ENCODE peak calls at places on chromosome 11, in six cellular contexts. One of them, this sample, is unnamed. For H3K4me1, the result is how much of the 10 kb centered on the place peaks cover.

GRCh38 chr11:31779268-31779879 is 31.7 kb downstream of the PAX6 start:
- DNase-seq in uterus: no peak
- DNase-seq in right lobe of liver: no peak
- DNase-seq in breast epithelium: no peak
- DNase-seq in IMR-90: peak
- DNase-seq in thyroid gland: no peak
- DNase-seq in this sample: no peak

GRCh38 chr11:129372609-129373488 is 2.8 kb upstream of the BARX2 start:
- DNase-seq in uterus: no peak
- DNase-seq in right lobe of liver: no peak
- DNase-seq in breast epithelium: no peak
- DNase-seq in IMR-90: no peak
- DNase-seq in thyroid gland: no peak
- DNase-seq in this sample: peak

GRCh38 chr11:129732926-129733325 is 82.7 kb upstream of the TMEM45B start:
- DNase-seq in uterus: no peak
- DNase-seq in right lobe of liver: no peak
- DNase-seq in breast epithelium: no peak
- DNase-seq in IMR-90: no peak
- DNase-seq in thyroid gland: peak
- DNase-seq in this sample: no peak

GRCh38 chr11:67267188-67268035 is 1.1 kb downstream of the GRK2 start:
- DNase-seq in uterus: peak
- DNase-seq in right lobe of liver: peak
- DNase-seq in breast epithelium: no peak
- DNase-seq in IMR-90: no peak
- DNase-seq in thyroid gland: no peak
- DNase-seq in this sample: no peak

GRCh38 chr11:7572001-7572712 is 58.4 kb downstream of the PPFIBP2 start:
- DNase-seq in uterus: no peak
- DNase-seq in right lobe of liver: no peak
- DNase-seq in breast epithelium: no peak
- DNase-seq in IMR-90: peak
- DNase-seq in thyroid gland: no peak
- DNase-seq in this sample: peak

GRCh38 chr11:4825132-4825531 is 4.0 kb downstream of the OR51F2 start:
- DNase-seq in uterus: no peak
- DNase-seq in right lobe of liver: no peak
- DNase-seq in breast epithelium: no peak
- DNase-seq in IMR-90: no peak
- DNase-seq in thyroid gland: no peak
- DNase-seq in this sample: no peak

GRCh38 chr11:64409707-64410395 is 50.9 kb downstream of the RPS6KA4 start:
- DNase-seq in uterus: peak
- DNase-seq in right lobe of liver: peak
- DNase-seq in breast epithelium: no peak
- DNase-seq in IMR-90: peak
- DNase-seq in thyroid gland: no peak
- DNase-seq in this sample: no peak

GRCh38 chr11:26229270-26229669 is 102.7 kb upstream of the ANO3 start:
- DNase-seq in uterus: no peak
- DNase-seq in right lobe of liver: no peak
- DNase-seq in breast epithelium: no peak
- DNase-seq in IMR-90: peak
- DNase-seq in thyroid gland: no peak
- DNase-seq in this sample: no peak

GRCh38 chr11:69654660-69655478 is 13.9 kb downstream of the CCND1 start:
- DNase-seq in uterus: no peak
- DNase-seq in right lobe of liver: peak
- DNase-seq in breast epithelium: peak
- DNase-seq in IMR-90: peak
- DNase-seq in thyroid gland: no peak
- DNase-seq in this sample: peak

GRCh38 chr11:8989411-8989810 is 14.4 kb downstream of the NRIP3 start:
- DNase-seq in uterus: no peak
- DNase-seq in right lobe of liver: no peak
- DNase-seq in breast epithelium: no peak
- DNase-seq in IMR-90: peak
- DNase-seq in thyroid gland: no peak
- DNase-seq in this sample: no peak

GRCh38 chr11:83294208-83294607 is 8.0 kb upstream of the CCDC90B start:
- DNase-seq in uterus: no peak
- DNase-seq in right lobe of liver: no peak
- DNase-seq in breast epithelium: no peak
- DNase-seq in IMR-90: no peak
- DNase-seq in thyroid gland: no peak
- DNase-seq in this sample: no peak

GRCh38 chr11:112564228-112564955 is 303.7 kb upstream of the PLET1 start:
- DNase-seq in uterus: no peak
- DNase-seq in right lobe of liver: peak
- DNase-seq in breast epithelium: no peak
- DNase-seq in IMR-90: peak
- DNase-seq in thyroid gland: no peak
- DNase-seq in this sample: no peak

GRCh38 chr11:2142762-2143202 is 3.6 kb upstream of the IGF2 start:
- DNase-seq in uterus: no peak
- DNase-seq in right lobe of liver: no peak
- DNase-seq in breast epithelium: no peak
- DNase-seq in IMR-90: peak
- DNase-seq in thyroid gland: no peak
- DNase-seq in this sample: no peak

GRCh38 chr11:8756201-8756600 is 73.6 kb downstream of the RPL27A start:
- DNase-seq in uterus: no peak
- DNase-seq in right lobe of liver: no peak
- DNase-seq in breast epithelium: no peak
- DNase-seq in IMR-90: peak
- DNase-seq in thyroid gland: peak
- DNase-seq in this sample: no peak

GRCh38 chr11:45475135-45475534 is 189.0 kb upstream of the SYT13 start:
- DNase-seq in uterus: no peak
- DNase-seq in right lobe of liver: no peak
- DNase-seq in breast epithelium: no peak
- DNase-seq in IMR-90: no peak
- DNase-seq in thyroid gland: no peak
- DNase-seq in this sample: peak

GRCh38 chr11:81986556-81987161 is 747.0 kb downstream of the FAM181B start:
- DNase-seq in uterus: no peak
- DNase-seq in right lobe of liver: no peak
- DNase-seq in breast epithelium: no peak
- DNase-seq in IMR-90: no peak
- DNase-seq in thyroid gland: no peak
- DNase-seq in this sample: no peak

GRCh38 chr11:6538456-6538855 is 41.4 kb downstream of the DNHD1 start:
- DNase-seq in uterus: no peak
- DNase-seq in right lobe of liver: no peak
- DNase-seq in breast epithelium: no peak
- DNase-seq in IMR-90: no peak
- DNase-seq in thyroid gland: no peak
- DNase-seq in this sample: no peak

GRCh38 chr11:43904737-43905515 is 24.3 kb downstream of the ALKBH3 start:
- DNase-seq in uterus: no peak
- DNase-seq in right lobe of liver: no peak
- DNase-seq in breast epithelium: no peak
- DNase-seq in IMR-90: peak
- DNase-seq in thyroid gland: no peak
- DNase-seq in this sample: no peak

GRCh38 chr11:19742595-19743292 is 30.1 kb downstream of the NAV2 start:
- DNase-seq in uterus: peak
- DNase-seq in right lobe of liver: peak
- DNase-seq in breast epithelium: peak
- DNase-seq in IMR-90: peak
- DNase-seq in thyroid gland: peak
- DNase-seq in this sample: peak

GRCh38 chr11:77636738-77637344 is 753 bp downstream of the CLNS1A start:
- DNase-seq in uterus: no peak
- DNase-seq in right lobe of liver: no peak
- DNase-seq in breast epithelium: no peak
- DNase-seq in IMR-90: no peak
- DNase-seq in thyroid gland: peak
- DNase-seq in this sample: no peak

GRCh38 chr11:77637345-77638165 is at the start of gene CLNS1A:
- DNase-seq in uterus: peak
- DNase-seq in right lobe of liver: peak
- DNase-seq in breast epithelium: peak
- DNase-seq in IMR-90: peak
- DNase-seq in thyroid gland: peak
- DNase-seq in this sample: peak

GRCh38 chr11:77633856-77634425 is 3.7 kb downstream of the CLNS1A start:
- DNase-seq in uterus: no peak
- DNase-seq in right lobe of liver: peak
- DNase-seq in breast epithelium: no peak
- DNase-seq in IMR-90: no peak
- DNase-seq in thyroid gland: no peak
- DNase-seq in this sample: no peak

GRCh38 chr11:77630311-77630710 is 7.3 kb downstream of the CLNS1A start:
- DNase-seq in uterus: no peak
- DNase-seq in right lobe of liver: no peak
- DNase-seq in breast epithelium: no peak
- DNase-seq in IMR-90: no peak
- DNase-seq in thyroid gland: no peak
- DNase-seq in this sample: no peak

DNA sequence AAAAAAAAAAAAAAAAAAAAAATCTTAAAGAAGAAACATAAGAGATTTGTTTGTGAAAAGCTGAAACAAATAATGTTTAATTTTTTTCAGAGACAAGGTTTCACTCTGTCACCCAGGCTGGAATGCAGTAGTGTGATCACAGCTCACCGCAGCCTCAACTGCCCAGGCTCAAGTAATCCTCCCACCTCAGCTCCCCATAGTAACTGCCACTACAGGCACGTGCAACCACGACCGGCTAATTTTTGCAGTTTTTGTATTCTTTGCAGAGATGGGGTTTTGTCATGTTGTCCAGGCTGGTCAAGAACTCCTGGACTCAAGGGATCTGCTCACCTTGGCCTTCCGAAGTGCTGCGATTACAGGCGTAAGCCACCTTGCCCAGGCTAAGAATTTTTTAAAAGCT is 2.9 kb downstream of the CLNS1A start:
- DNase-seq in uterus: no peak
- DNase-seq in right lobe of liver: no peak
- DNase-seq in breast epithelium: no peak
- DNase-seq in IMR-90: no peak
- DNase-seq in thyroid gland: no peak
- DNase-seq in this sample: no peak
- H3K4me1 ChIP-seq in uterus: under half
- H3K4me1 ChIP-seq in right lobe of liver: under half
- H3K4me1 ChIP-seq in breast epithelium: under half
- H3K4me1 ChIP-seq in IMR-90: under half
- H3K4me1 ChIP-seq in thyroid gland: under half
- H3K4me1 ChIP-seq in this sample: under half

GRCh38 chr11:68342459-68343158 is 30.2 kb downstream of the LRP5 start:
- DNase-seq in uterus: no peak
- DNase-seq in right lobe of liver: no peak
- DNase-seq in breast epithelium: peak
- DNase-seq in IMR-90: no peak
- DNase-seq in thyroid gland: peak
- DNase-seq in this sample: peak

GRCh38 chr11:68338041-68338800 is 25.8 kb downstream of the LRP5 start:
- DNase-seq in uterus: peak
- DNase-seq in right lobe of liver: no peak
- DNase-seq in breast epithelium: no peak
- DNase-seq in IMR-90: peak
- DNase-seq in thyroid gland: no peak
- DNase-seq in this sample: no peak

GRCh38 chr11:68341557-68342458 is 29.4 kb downstream of the LRP5 start:
- DNase-seq in uterus: no peak
- DNase-seq in right lobe of liver: no peak
- DNase-seq in breast epithelium: no peak
- DNase-seq in IMR-90: no peak
- DNase-seq in thyroid gland: no peak
- DNase-seq in this sample: no peak

GRCh38 chr11:68340784-68341556 is 28.6 kb downstream of the LRP5 start:
- DNase-seq in uterus: no peak
- DNase-seq in right lobe of liver: no peak
- DNase-seq in breast epithelium: no peak
- DNase-seq in IMR-90: no peak
- DNase-seq in thyroid gland: no peak
- DNase-seq in this sample: no peak

DNA sequence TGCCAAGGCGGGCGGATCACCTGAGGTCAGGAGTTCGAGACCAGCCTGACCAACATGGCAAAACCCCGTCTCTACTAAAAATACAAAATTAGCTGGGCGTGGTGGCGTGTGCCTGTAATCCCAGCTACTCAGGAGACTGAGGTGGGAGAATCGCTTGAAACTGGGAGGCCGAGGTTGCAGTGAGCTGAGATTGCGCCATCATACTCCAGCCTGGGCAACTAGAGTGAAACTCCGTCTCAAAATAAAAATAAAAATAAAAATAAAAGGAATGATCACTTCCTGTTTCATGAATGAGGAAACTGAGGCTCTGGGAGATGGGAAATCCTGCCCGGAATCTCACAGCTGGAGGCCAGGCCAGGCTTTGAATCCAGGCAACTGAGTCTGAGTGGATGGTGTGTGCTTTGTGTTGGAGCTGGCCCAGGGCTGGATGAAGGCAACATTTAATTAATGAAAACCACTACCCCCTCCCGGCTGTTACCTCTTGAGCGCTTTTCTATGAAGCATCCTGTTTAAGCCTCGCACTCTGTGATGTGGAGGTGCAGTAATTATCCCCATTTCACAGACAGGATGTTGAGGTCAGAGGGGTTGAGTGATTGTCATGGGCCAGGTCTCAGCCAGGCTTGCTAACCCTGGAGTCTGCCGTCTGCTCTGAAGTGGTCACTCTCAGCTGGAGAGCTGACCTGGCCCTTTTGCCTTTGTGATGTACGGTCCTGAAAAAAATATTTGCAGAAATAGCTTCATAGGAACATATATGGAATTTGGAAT is 27.8 kb downstream of the LRP5 start:
- DNase-seq in uterus: no peak
- DNase-seq in right lobe of liver: no peak
- DNase-seq in breast epithelium: no peak
- DNase-seq in IMR-90: no peak
- DNase-seq in thyroid gland: no peak
- DNase-seq in this sample: no peak
- H3K4me1 ChIP-seq in uterus: under half
- H3K4me1 ChIP-seq in right lobe of liver: under half
- H3K4me1 ChIP-seq in breast epithelium: under half
- H3K4me1 ChIP-seq in IMR-90: under half
- H3K4me1 ChIP-seq in thyroid gland: under half
- H3K4me1 ChIP-seq in this sample: under half

GRCh38 chr11:117856252-117856651 is 20.2 kb downstream of the FXYD6 start:
- DNase-seq in uterus: peak
- DNase-seq in right lobe of liver: no peak
- DNase-seq in breast epithelium: no peak
- DNase-seq in IMR-90: no peak
- DNase-seq in thyroid gland: no peak
- DNase-seq in this sample: no peak
- H3K4me1 ChIP-seq in uterus: under half
- H3K4me1 ChIP-seq in right lobe of liver: under half
- H3K4me1 ChIP-seq in breast epithelium: under half
- H3K4me1 ChIP-seq in IMR-90: under half
- H3K4me1 ChIP-seq in thyroid gland: under half
- H3K4me1 ChIP-seq in this sample: under half

DNA sequence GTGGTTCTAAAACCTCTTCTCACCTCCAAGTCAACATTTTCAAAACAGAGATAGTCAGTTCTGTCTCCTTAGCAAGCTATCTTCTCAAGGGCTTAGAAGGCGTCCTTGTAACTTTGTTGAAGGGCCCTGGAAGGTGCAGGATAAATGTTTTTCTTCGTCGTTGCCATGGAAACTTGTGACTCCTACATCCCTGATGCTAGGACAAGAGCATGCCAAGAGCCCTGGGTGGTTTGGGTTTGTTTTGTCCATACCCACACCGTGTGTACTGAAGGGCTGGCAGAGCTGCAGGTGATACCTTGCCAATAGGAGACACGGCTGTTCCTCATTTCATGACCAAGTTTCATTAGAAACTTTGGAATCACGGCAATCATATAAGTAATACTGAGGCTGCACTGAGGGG is 81.6 kb downstream of the GALNT18 start:
- DNase-seq in uterus: no peak
- DNase-seq in right lobe of liver: no peak
- DNase-seq in breast epithelium: no peak
- DNase-seq in IMR-90: no peak
- DNase-seq in thyroid gland: no peak
- DNase-seq in this sample: no peak
- H3K4me1 ChIP-seq in uterus: under half
- H3K4me1 ChIP-seq in right lobe of liver: under half
- H3K4me1 ChIP-seq in breast epithelium: under half
- H3K4me1 ChIP-seq in IMR-90: under half
- H3K4me1 ChIP-seq in thyroid gland: half or more
- H3K4me1 ChIP-seq in this sample: under half